ENCODE peak calls at places on chromosome 4, in eight cellular contexts. One of them, this sample, is unnamed.

GRCh38 chr4:6160536-6160935 is 39.8 kb downstream of the JAKMIP1 start:
- DNase-seq in stromal cell of bone marrow: no peak
- DNase-seq in T follicular helper cell: no peak
- DNase-seq in nucleus accumbens: no peak
- DNase-seq in ACHN: no peak
- DNase-seq in mesenchymal stem cell: no peak
- DNase-seq in hippocampal formation: no peak
- DNase-seq in GM23248: no peak
- DNase-seq in this sample: no peak

GRCh38 chr4:124879195-124879594 is 166.7 kb upstream of the ANKRD50 start:
- DNase-seq in stromal cell of bone marrow: no peak
- DNase-seq in T follicular helper cell: no peak
- DNase-seq in nucleus accumbens: no peak
- DNase-seq in ACHN: no peak
- DNase-seq in mesenchymal stem cell: no peak
- DNase-seq in hippocampal formation: no peak
- DNase-seq in GM23248: no peak
- DNase-seq in this sample: no peak

GRCh38 chr4:119659576-119659975 is 31.0 kb upstream of the PDE5A start:
- DNase-seq in stromal cell of bone marrow: no peak
- DNase-seq in T follicular helper cell: no peak
- DNase-seq in nucleus accumbens: no peak
- DNase-seq in ACHN: no peak
- DNase-seq in mesenchymal stem cell: peak
- DNase-seq in hippocampal formation: no peak
- DNase-seq in GM23248: peak
- DNase-seq in this sample: peak

GRCh38 chr4:10584042-10584441 is 100.5 kb downstream of the CLNK start:
- DNase-seq in stromal cell of bone marrow: peak
- DNase-seq in T follicular helper cell: no peak
- DNase-seq in nucleus accumbens: no peak
- DNase-seq in ACHN: peak
- DNase-seq in mesenchymal stem cell: peak
- DNase-seq in hippocampal formation: no peak
- DNase-seq in GM23248: peak
- DNase-seq in this sample: no peak

GRCh38 chr4:124591646-124592045 is 120.9 kb downstream of the ANKRD50 start:
- DNase-seq in stromal cell of bone marrow: no peak
- DNase-seq in T follicular helper cell: no peak
- DNase-seq in nucleus accumbens: no peak
- DNase-seq in ACHN: no peak
- DNase-seq in mesenchymal stem cell: no peak
- DNase-seq in hippocampal formation: no peak
- DNase-seq in GM23248: no peak
- DNase-seq in this sample: peak

GRCh38 chr4:4334798-4335520 is 44.9 kb downstream of the ZBTB49 start:
- DNase-seq in stromal cell of bone marrow: peak
- DNase-seq in T follicular helper cell: peak
- DNase-seq in nucleus accumbens: peak
- DNase-seq in ACHN: peak
- DNase-seq in mesenchymal stem cell: peak
- DNase-seq in hippocampal formation: peak
- DNase-seq in GM23248: peak
- DNase-seq in this sample: peak

GRCh38 chr4:60443796-60444195 is 756.3 kb upstream of the ADGRL3 start:
- DNase-seq in stromal cell of bone marrow: no peak
- DNase-seq in T follicular helper cell: no peak
- DNase-seq in nucleus accumbens: no peak
- DNase-seq in ACHN: no peak
- DNase-seq in mesenchymal stem cell: no peak
- DNase-seq in hippocampal formation: no peak
- DNase-seq in GM23248: no peak
- DNase-seq in this sample: no peak

GRCh38 chr4:185112104-185112503 is 31.0 kb upstream of the SLC25A4 start:
- DNase-seq in stromal cell of bone marrow: peak
- DNase-seq in T follicular helper cell: no peak
- DNase-seq in nucleus accumbens: no peak
- DNase-seq in ACHN: peak
- DNase-seq in mesenchymal stem cell: peak
- DNase-seq in hippocampal formation: no peak
- DNase-seq in GM23248: peak
- DNase-seq in this sample: no peak

GRCh38 chr4:7608043-7608442 is 173.3 kb upstream of the PSAPL1 start:
- DNase-seq in stromal cell of bone marrow: no peak
- DNase-seq in T follicular helper cell: no peak
- DNase-seq in nucleus accumbens: no peak
- DNase-seq in ACHN: no peak
- DNase-seq in mesenchymal stem cell: no peak
- DNase-seq in hippocampal formation: no peak
- DNase-seq in GM23248: no peak
- DNase-seq in this sample: no peak